ENCODE peak calls at places on chromosomes 2 and 18, in five cellular contexts. R is NB4, I is uterus, C is fibroblast of villous mesenchyme, P is fibroblast of mammary gland. M is an unnamed sample.

GRCh38 chr18:33821503-33821902 is 243.5 kb downstream of the ASXL3 start:
- DNase-seq in R (no peak), I (no peak), C (peak; percentile 40), P (peak; percentile 90), M (no peak)

GRCh38 chr2:119175517-119175916 is 17.0 kb upstream of the C1QL2 start:
- DNase-seq in R (no peak), I (no peak), C (no peak), P (no peak), M (no peak)

GRCh38 chr2:152646775-152647174 is 70.5 kb downstream of the PRPF40A start:
- DNase-seq in R (no peak), I (no peak), C (peak; percentile 67), P (peak; percentile 90), M (no peak)

GRCh38 chr2:25690058-25690457 is 16.7 kb upstream of the DTNB start:
- DNase-seq in R (peak; percentile 30), I (no peak), C (peak; percentile 14), P (no peak), M (no peak)

GRCh38 chr2:75481041-75481836 is 79.5 kb downstream of the EVA1A start:
- DNase-seq in R (peak; percentile 9), I (no peak), C (peak; percentile 16), P (peak; percentile 59), M (no peak)

GRCh38 chr18:45962461-45962860 is 4.7 kb downstream of the EPG5 start:
- DNase-seq in R (peak; percentile 4), I (no peak), C (peak; percentile 68), P (no peak), M (no peak)

GRCh38 chr2:219525533-219526232 is 11.4 kb downstream of the ASIC4 start:
- DNase-seq in R (no peak), I (no peak), C (peak; percentile 63), P (no peak), M (no peak)

GRCh38 chr2:179263460-179264237 is 983 bp downstream of the SESTD1 start:
- DNase-seq in R (peak; percentile 39), I (peak; percentile 37), C (peak; percentile 48), P (peak; percentile 73), M (peak; percentile 42)

GRCh38 chr18:77271720-77272481 is 22.3 kb downstream of the GALR1 start:
- DNase-seq in R (no peak), I (no peak), C (peak; percentile 19), P (peak; percentile 69), M (no peak)

GRCh38 chr2:239106314-239106908 is 258.5 kb downstream of the TWIST2 start:
- DNase-seq in R (peak; percentile 55), I (peak; percentile 32), C (peak; percentile 45), P (peak; percentile 65), M (peak; percentile 74)

GRCh38 chr2:158575051-158575635 is 118.4 kb downstream of the PKP4 start:
- DNase-seq in R (no peak), I (no peak), C (no peak), P (no peak), M (no peak)

GRCh38 chr2:219507555-219508443 is 6.5 kb upstream of the ASIC4 start:
- DNase-seq in R (no peak), I (no peak), C (no peak), P (no peak), M (no peak)

GRCh38 chr2:66334237-66335054 is 100.5 kb upstream of the MEIS1 start:
- DNase-seq in R (peak; percentile 54), I (no peak), C (no peak), P (peak; percentile 8), M (no peak)

GRCh38 chr18:6920099-6920955 is 190.8 kb downstream of the ARHGAP28 start:
- DNase-seq in R (peak; percentile 53), I (peak; percentile 39), C (peak; percentile 64), P (peak; percentile 77), M (peak; percentile 80)

GRCh38 chr18:8478166-8478967 is 130.9 kb upstream of the RAB12 start:
- DNase-seq in R (peak; percentile 44), I (peak; percentile 38), C (peak; percentile 54), P (peak; percentile 44), M (peak; percentile 88)

GRCh38 chr2:167943877-167944276 is 303.5 kb downstream of the STK39 start:
- DNase-seq in R (no peak), I (no peak), C (peak; percentile 6), P (peak; percentile 10), M (no peak)

GRCh38 chr18:52570975-52571374 is 231.0 kb downstream of the DCC start:
- DNase-seq in R (no peak), I (no peak), C (no peak), P (no peak), M (no peak)

GRCh38 chr2:225270861-225271260 is 128.6 kb upstream of the NYAP2 start:
- DNase-seq in R (peak; percentile 79), I (no peak), C (peak; percentile 38), P (peak; percentile 80), M (no peak)

GRCh38 chr18:13443546-13443945 is 225.0 kb downstream of the LDLRAD4 start:
- DNase-seq in R (no peak), I (no peak), C (no peak), P (no peak), M (no peak)

GRCh38 chr2:182951948-182952663 is 85.7 kb upstream of the FRZB start:
- DNase-seq in R (no peak), I (no peak), C (no peak), P (no peak), M (no peak)

GRCh38 chr2:210955591-210955990 is 399.2 kb downstream of the CPS1 start:
- DNase-seq in R (no peak), I (no peak), C (no peak), P (peak; percentile 37), M (no peak)

GRCh38 chr18:74897971-74898657 is 300.4 kb downstream of the ZNF407 start:
- DNase-seq in R (no peak), I (no peak), C (peak; percentile 42), P (peak; percentile 81), M (no peak)

DNA sequence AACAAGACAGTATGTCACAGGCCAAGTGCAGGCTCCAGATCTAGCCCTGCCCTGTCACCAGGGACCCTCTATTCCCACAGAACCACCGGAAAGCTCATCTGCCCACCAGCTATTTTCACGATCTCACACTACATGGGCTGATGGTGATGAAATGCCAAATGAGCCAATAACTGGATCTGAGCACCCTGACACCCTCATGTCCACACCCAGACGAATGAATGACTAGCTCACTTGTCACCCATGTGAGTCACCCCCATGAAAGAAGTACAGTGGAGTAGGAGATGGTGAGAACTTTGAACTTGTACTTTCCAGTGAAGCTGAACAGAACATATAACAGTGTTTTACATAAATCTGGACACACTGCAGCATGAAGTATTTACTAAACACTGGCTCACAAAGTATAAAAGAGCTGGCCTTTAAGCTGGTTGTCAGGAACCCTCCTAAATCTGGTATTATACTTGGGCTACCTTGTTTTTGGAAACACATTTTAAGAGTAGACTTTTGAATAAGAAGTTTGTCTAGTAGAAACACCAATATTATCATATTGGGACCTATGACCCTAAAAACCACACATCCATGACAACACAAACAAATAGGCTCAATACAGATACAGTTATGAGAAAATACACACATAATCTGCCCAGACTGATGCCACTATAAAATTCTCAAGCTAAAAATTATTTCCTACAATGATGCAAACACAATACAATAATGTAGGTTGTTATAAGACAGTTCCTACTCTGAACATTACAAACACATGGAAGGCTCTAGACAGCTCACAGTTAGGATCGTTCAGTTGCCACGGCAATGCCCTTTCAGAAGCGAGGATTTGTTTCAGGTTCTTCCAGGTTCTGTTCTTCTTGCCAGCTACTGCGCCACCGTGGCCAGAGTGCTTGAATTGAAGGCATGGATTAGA is 19.0 kb downstream of the INO80C start:
- DNase-seq in R (peak; percentile 82), I (no peak), C (peak; percentile 80), P (peak; percentile 99), M (no peak)
- TF ChIP-seq CTCF in R (no peak), I (no peak), C (no peak), P (no peak), M (no peak)

GRCh38 chr18:335741-336140 is 67.9 kb upstream of the THOC1 start:
- DNase-seq in R (no peak), I (no peak), C (no peak), P (no peak), M (no peak)

GRCh38 chr18:332007-332406 is 64.2 kb upstream of the THOC1 start:
- DNase-seq in R (no peak), I (no peak), C (peak; percentile 39), P (no peak), M (peak; percentile 36)

GRCh38 chr18:334575-335132 is 66.8 kb upstream of the THOC1 start:
- DNase-seq in R (no peak), I (no peak), C (no peak), P (no peak), M (no peak)

GRCh38 chr18:331231-331771 is 63.5 kb upstream of the THOC1 start:
- DNase-seq in R (peak; percentile 43), I (peak; percentile 52), C (peak; percentile 57), P (no peak), M (no peak)

DNA sequence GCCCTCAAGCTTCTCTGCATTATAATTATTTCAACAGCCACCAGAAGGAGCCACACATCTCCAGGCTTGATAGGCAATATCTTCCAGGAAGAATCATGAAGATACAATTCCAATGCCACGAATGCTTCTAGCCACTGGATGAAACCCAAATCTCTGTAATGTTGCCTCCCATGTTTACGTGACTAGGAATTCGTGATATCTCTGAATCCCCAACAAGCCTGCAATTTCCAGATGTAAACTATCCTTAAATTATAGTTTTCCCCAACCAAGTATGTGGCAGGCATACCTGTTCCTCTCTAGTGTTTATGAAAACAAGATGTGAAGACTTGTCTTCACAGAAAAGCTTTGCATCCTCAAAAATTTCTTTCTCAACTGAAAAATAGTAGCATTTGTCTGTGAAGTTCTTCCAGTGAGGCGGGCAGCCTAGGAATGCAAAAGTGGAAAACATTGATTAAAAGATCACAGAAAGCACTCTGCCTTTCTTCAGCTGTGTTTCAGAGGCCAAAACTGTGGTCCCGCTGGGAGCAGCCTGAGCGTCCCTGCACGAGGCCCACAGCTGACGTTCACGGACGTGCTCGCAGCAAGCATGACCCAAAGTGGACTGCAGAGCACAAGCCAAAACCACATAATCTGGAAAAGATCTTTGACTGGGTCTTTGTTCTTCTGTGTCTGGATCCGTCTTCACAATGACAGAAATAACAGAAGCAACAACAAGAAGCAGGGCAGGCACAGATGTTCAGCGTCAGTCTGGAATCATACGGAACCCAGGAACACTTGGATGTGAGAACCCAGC is 65.1 kb upstream of the THOC1 start:
- DNase-seq in R (no peak), I (peak; percentile 56), C (peak; percentile 60), P (peak; percentile 50), M (no peak)
- TF ChIP-seq CTCF in R (no peak), I (no peak), C (no peak), P (no peak), M (no peak)

DNA sequence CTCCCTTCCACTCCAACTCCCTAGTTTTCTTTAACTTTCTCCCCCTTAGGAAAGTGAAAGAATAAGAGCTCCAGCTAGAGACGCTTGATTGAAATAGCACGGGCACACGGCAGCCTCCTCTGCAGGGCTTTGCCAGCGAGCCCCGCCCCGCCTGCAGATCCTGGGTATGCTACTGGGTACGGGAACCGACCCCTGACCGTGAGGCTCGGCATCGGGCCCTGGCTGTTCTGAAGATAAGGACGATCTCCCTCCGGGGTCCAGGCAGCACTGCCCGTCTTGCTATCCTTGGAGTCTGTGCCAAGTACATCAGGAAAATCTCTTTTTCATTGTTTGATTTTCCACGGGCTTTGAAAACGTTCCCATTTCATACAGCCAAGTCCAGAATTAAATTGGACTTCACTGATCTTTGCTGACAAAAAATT is 284.5 kb downstream of the MTX2 start:
- DNase-seq in R (peak; percentile 63), I (peak; percentile 66), C (peak; percentile 37), P (peak; percentile 72), M (peak; percentile 26)
- TF ChIP-seq CTCF in R (no peak), I (peak; percentile 21), C (no peak), P (peak; percentile 32), M (no peak)

DNA sequence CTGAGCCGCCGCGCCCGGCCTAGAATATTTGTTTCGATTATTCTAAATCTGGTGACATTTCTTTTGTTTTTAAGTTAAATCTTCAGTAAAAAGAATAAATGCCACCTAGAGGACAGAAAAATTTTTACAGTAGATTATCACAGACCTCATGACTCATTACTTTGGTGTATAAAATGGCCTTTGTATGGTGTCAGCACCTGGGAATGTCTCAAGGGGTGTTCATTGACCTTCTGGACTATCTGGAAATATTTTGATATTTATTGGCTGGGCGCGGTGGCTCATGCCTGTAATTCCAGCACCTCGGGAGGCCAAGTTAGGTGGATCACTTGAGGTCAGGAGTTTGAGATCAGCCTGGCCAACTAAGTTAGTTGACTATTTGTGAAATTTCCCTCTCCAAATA is 30.3 kb upstream of the SLC30A6 start:
- DNase-seq in R (peak; percentile 58), I (no peak), C (peak; percentile 69), P (peak; percentile 78), M (no peak)
- TF ChIP-seq CTCF in R (no peak), I (no peak), C (peak; percentile 29), P (peak; percentile 28), M (peak; percentile 48)